ENCODE peak calls at places on chromosomes 3 and 15, in eight cellular contexts. One of them, this sample, is unnamed.

GRCh38 chr3:157443873-157444770 is 7.5 kb downstream of the PTX3 start:
- DNase-seq in AG20443: no peak
- DNase-seq in AG04450: no peak
- DNase-seq in stimulated activated CD4-positive, alpha-beta T cell treated with anti-CD3 and anti-CD28 coated beads, Interleukin-12 subunit alpha, Interleukin-12 subunit beta, amount 100 ng/mL, for 48 hours: no peak
- DNase-seq in T-helper 9 cell: no peak
- DNase-seq in GM12891: no peak
- DNase-seq in lower lobe of right lung: no peak
- DNase-seq in activated CD4-positive, alpha-beta T cell treated with anti-CD3 and anti-CD28 coated beads, Interleukin-2, amount 50 U/mL, for 1 hour: no peak
- DNase-seq in this sample: no peak

GRCh38 chr3:185645596-185646381 is 59.7 kb downstream of the SENP2 start:
- DNase-seq in activated CD4-positive, alpha-beta T cell treated with anti-CD3 and anti-CD28 coated beads, Interleukin-2, amount 50 U/mL, for 1 hour: no peak
- DNase-seq in AG04450: no peak
- DNase-seq in AG20443: no peak
- DNase-seq in stimulated activated CD4-positive, alpha-beta T cell treated with anti-CD3 and anti-CD28 coated beads, Interleukin-12 subunit alpha, Interleukin-12 subunit beta, amount 100 ng/mL, for 48 hours: no peak
- DNase-seq in lower lobe of right lung: no peak
- DNase-seq in GM12891: no peak
- DNase-seq in T-helper 9 cell: no peak
- DNase-seq in this sample: no peak

GRCh38 chr3:29057326-29057725 is 223.5 kb upstream of the RBMS3 start:
- DNase-seq in stimulated activated CD4-positive, alpha-beta T cell treated with anti-CD3 and anti-CD28 coated beads, Interleukin-12 subunit alpha, Interleukin-12 subunit beta, amount 100 ng/mL, for 48 hours: no peak
- DNase-seq in activated CD4-positive, alpha-beta T cell treated with anti-CD3 and anti-CD28 coated beads, Interleukin-2, amount 50 U/mL, for 1 hour: no peak
- DNase-seq in T-helper 9 cell: no peak
- DNase-seq in AG04450: peak; percentile 39
- DNase-seq in lower lobe of right lung: no peak
- DNase-seq in AG20443: peak; percentile 52
- DNase-seq in GM12891: no peak
- DNase-seq in this sample: no peak

GRCh38 chr3:14784087-14784596 is 34.6 kb upstream of the FGD5 start:
- DNase-seq in lower lobe of right lung: peak; percentile 48
- DNase-seq in GM12891: no peak
- DNase-seq in AG04450: no peak
- DNase-seq in activated CD4-positive, alpha-beta T cell treated with anti-CD3 and anti-CD28 coated beads, Interleukin-2, amount 50 U/mL, for 1 hour: no peak
- DNase-seq in AG20443: no peak
- DNase-seq in T-helper 9 cell: no peak
- DNase-seq in stimulated activated CD4-positive, alpha-beta T cell treated with anti-CD3 and anti-CD28 coated beads, Interleukin-12 subunit alpha, Interleukin-12 subunit beta, amount 100 ng/mL, for 48 hours: no peak
- DNase-seq in this sample: no peak

GRCh38 chr15:31485911-31486461 is 159.4 kb downstream of the KLF13 start:
- DNase-seq in stimulated activated CD4-positive, alpha-beta T cell treated with anti-CD3 and anti-CD28 coated beads, Interleukin-12 subunit alpha, Interleukin-12 subunit beta, amount 100 ng/mL, for 48 hours: no peak
- DNase-seq in lower lobe of right lung: no peak
- DNase-seq in GM12891: no peak
- DNase-seq in activated CD4-positive, alpha-beta T cell treated with anti-CD3 and anti-CD28 coated beads, Interleukin-2, amount 50 U/mL, for 1 hour: no peak
- DNase-seq in AG04450: no peak
- DNase-seq in AG20443: no peak
- DNase-seq in T-helper 9 cell: no peak
- DNase-seq in this sample: no peak

GRCh38 chr3:180246688-180247195 is 210.0 kb upstream of the PEX5L start:
- DNase-seq in AG04450: no peak
- DNase-seq in lower lobe of right lung: no peak
- DNase-seq in AG20443: no peak
- DNase-seq in activated CD4-positive, alpha-beta T cell treated with anti-CD3 and anti-CD28 coated beads, Interleukin-2, amount 50 U/mL, for 1 hour: no peak
- DNase-seq in stimulated activated CD4-positive, alpha-beta T cell treated with anti-CD3 and anti-CD28 coated beads, Interleukin-12 subunit alpha, Interleukin-12 subunit beta, amount 100 ng/mL, for 48 hours: no peak
- DNase-seq in T-helper 9 cell: no peak
- DNase-seq in GM12891: no peak
- DNase-seq in this sample: no peak

GRCh38 chr3:197753263-197753662 is 3.6 kb downstream of the FYTTD1 start:
- DNase-seq in AG20443: no peak
- DNase-seq in AG04450: no peak
- DNase-seq in T-helper 9 cell: no peak
- DNase-seq in lower lobe of right lung: no peak
- DNase-seq in GM12891: no peak
- DNase-seq in activated CD4-positive, alpha-beta T cell treated with anti-CD3 and anti-CD28 coated beads, Interleukin-2, amount 50 U/mL, for 1 hour: no peak
- DNase-seq in stimulated activated CD4-positive, alpha-beta T cell treated with anti-CD3 and anti-CD28 coated beads, Interleukin-12 subunit alpha, Interleukin-12 subunit beta, amount 100 ng/mL, for 48 hours: no peak
- DNase-seq in this sample: no peak

GRCh38 chr3:114551770-114552526 is 258.1 kb downstream of the TIGIT start:
- DNase-seq in stimulated activated CD4-positive, alpha-beta T cell treated with anti-CD3 and anti-CD28 coated beads, Interleukin-12 subunit alpha, Interleukin-12 subunit beta, amount 100 ng/mL, for 48 hours: no peak
- DNase-seq in activated CD4-positive, alpha-beta T cell treated with anti-CD3 and anti-CD28 coated beads, Interleukin-2, amount 50 U/mL, for 1 hour: no peak
- DNase-seq in AG04450: no peak
- DNase-seq in lower lobe of right lung: no peak
- DNase-seq in GM12891: no peak
- DNase-seq in AG20443: no peak
- DNase-seq in T-helper 9 cell: no peak
- DNase-seq in this sample: no peak

GRCh38 chr15:92082217-92082843 is 228.8 kb downstream of the SLCO3A1 start:
- DNase-seq in AG20443: peak; percentile 83
- DNase-seq in GM12891: no peak
- DNase-seq in activated CD4-positive, alpha-beta T cell treated with anti-CD3 and anti-CD28 coated beads, Interleukin-2, amount 50 U/mL, for 1 hour: peak; percentile 38
- DNase-seq in stimulated activated CD4-positive, alpha-beta T cell treated with anti-CD3 and anti-CD28 coated beads, Interleukin-12 subunit alpha, Interleukin-12 subunit beta, amount 100 ng/mL, for 48 hours: peak; percentile 28
- DNase-seq in AG04450: peak; percentile 47
- DNase-seq in T-helper 9 cell: peak; percentile 34
- DNase-seq in lower lobe of right lung: no peak
- DNase-seq in this sample: no peak

GRCh38 chr3:64109438-64109837 is 86.1 kb upstream of the PSMD6 start:
- DNase-seq in T-helper 9 cell: no peak
- DNase-seq in activated CD4-positive, alpha-beta T cell treated with anti-CD3 and anti-CD28 coated beads, Interleukin-2, amount 50 U/mL, for 1 hour: no peak
- DNase-seq in GM12891: no peak
- DNase-seq in AG04450: no peak
- DNase-seq in AG20443: no peak
- DNase-seq in stimulated activated CD4-positive, alpha-beta T cell treated with anti-CD3 and anti-CD28 coated beads, Interleukin-12 subunit alpha, Interleukin-12 subunit beta, amount 100 ng/mL, for 48 hours: no peak
- DNase-seq in lower lobe of right lung: no peak
- DNase-seq in this sample: no peak

GRCh38 chr15:57559875-57560274 is 31.8 kb upstream of the MYZAP start:
- DNase-seq in lower lobe of right lung: peak; percentile 71
- DNase-seq in activated CD4-positive, alpha-beta T cell treated with anti-CD3 and anti-CD28 coated beads, Interleukin-2, amount 50 U/mL, for 1 hour: peak; percentile 66
- DNase-seq in AG04450: no peak
- DNase-seq in stimulated activated CD4-positive, alpha-beta T cell treated with anti-CD3 and anti-CD28 coated beads, Interleukin-12 subunit alpha, Interleukin-12 subunit beta, amount 100 ng/mL, for 48 hours: peak; percentile 60
- DNase-seq in T-helper 9 cell: peak; percentile 60
- DNase-seq in AG20443: peak; percentile 74
- DNase-seq in GM12891: peak; percentile 30
- DNase-seq in this sample: no peak

GRCh38 chr3:22284559-22284958 is 533.5 kb upstream of the ZNF385D start:
- DNase-seq in T-helper 9 cell: no peak
- DNase-seq in AG20443: peak; percentile 14
- DNase-seq in activated CD4-positive, alpha-beta T cell treated with anti-CD3 and anti-CD28 coated beads, Interleukin-2, amount 50 U/mL, for 1 hour: no peak
- DNase-seq in GM12891: no peak
- DNase-seq in lower lobe of right lung: no peak
- DNase-seq in AG04450: no peak
- DNase-seq in stimulated activated CD4-positive, alpha-beta T cell treated with anti-CD3 and anti-CD28 coated beads, Interleukin-12 subunit alpha, Interleukin-12 subunit beta, amount 100 ng/mL, for 48 hours: no peak
- DNase-seq in this sample: peak; percentile 20

GRCh38 chr15:34341922-34342736 is 807 bp downstream of the NOP10 start:
- DNase-seq in stimulated activated CD4-positive, alpha-beta T cell treated with anti-CD3 and anti-CD28 coated beads, Interleukin-12 subunit alpha, Interleukin-12 subunit beta, amount 100 ng/mL, for 48 hours: no peak
- DNase-seq in AG04450: no peak
- DNase-seq in T-helper 9 cell: no peak
- DNase-seq in lower lobe of right lung: no peak
- DNase-seq in GM12891: no peak
- DNase-seq in AG20443: no peak
- DNase-seq in activated CD4-positive, alpha-beta T cell treated with anti-CD3 and anti-CD28 coated beads, Interleukin-2, amount 50 U/mL, for 1 hour: no peak
- DNase-seq in this sample: no peak

GRCh38 chr15:89441295-89441762 is 55.1 kb downstream of the RHCG start:
- DNase-seq in GM12891: peak; percentile 90
- DNase-seq in T-helper 9 cell: no peak
- DNase-seq in AG04450: no peak
- DNase-seq in AG20443: no peak
- DNase-seq in stimulated activated CD4-positive, alpha-beta T cell treated with anti-CD3 and anti-CD28 coated beads, Interleukin-12 subunit alpha, Interleukin-12 subunit beta, amount 100 ng/mL, for 48 hours: no peak
- DNase-seq in lower lobe of right lung: no peak
- DNase-seq in activated CD4-positive, alpha-beta T cell treated with anti-CD3 and anti-CD28 coated beads, Interleukin-2, amount 50 U/mL, for 1 hour: no peak
- DNase-seq in this sample: no peak

GRCh38 chr3:66393486-66394260 is 107.1 kb downstream of the LRIG1 start:
- DNase-seq in T-helper 9 cell: peak; percentile 34
- DNase-seq in AG20443: no peak
- DNase-seq in AG04450: no peak
- DNase-seq in GM12891: peak; percentile 61
- DNase-seq in lower lobe of right lung: no peak
- DNase-seq in activated CD4-positive, alpha-beta T cell treated with anti-CD3 and anti-CD28 coated beads, Interleukin-2, amount 50 U/mL, for 1 hour: peak; percentile 43
- DNase-seq in stimulated activated CD4-positive, alpha-beta T cell treated with anti-CD3 and anti-CD28 coated beads, Interleukin-12 subunit alpha, Interleukin-12 subunit beta, amount 100 ng/mL, for 48 hours: peak; percentile 21
- DNase-seq in this sample: no peak

GRCh38 chr3:172150896-172151295 is 111.5 kb downstream of the FNDC3B start:
- DNase-seq in activated CD4-positive, alpha-beta T cell treated with anti-CD3 and anti-CD28 coated beads, Interleukin-2, amount 50 U/mL, for 1 hour: no peak
- DNase-seq in stimulated activated CD4-positive, alpha-beta T cell treated with anti-CD3 and anti-CD28 coated beads, Interleukin-12 subunit alpha, Interleukin-12 subunit beta, amount 100 ng/mL, for 48 hours: no peak
- DNase-seq in lower lobe of right lung: no peak
- DNase-seq in T-helper 9 cell: no peak
- DNase-seq in AG20443: no peak
- DNase-seq in GM12891: no peak
- DNase-seq in AG04450: no peak
- DNase-seq in this sample: no peak

GRCh38 chr3:127587876-127588275 is 2.7 kb downstream of the TPRA1 start:
- DNase-seq in GM12891: no peak
- DNase-seq in stimulated activated CD4-positive, alpha-beta T cell treated with anti-CD3 and anti-CD28 coated beads, Interleukin-12 subunit alpha, Interleukin-12 subunit beta, amount 100 ng/mL, for 48 hours: no peak
- DNase-seq in AG20443: no peak
- DNase-seq in activated CD4-positive, alpha-beta T cell treated with anti-CD3 and anti-CD28 coated beads, Interleukin-2, amount 50 U/mL, for 1 hour: no peak
- DNase-seq in T-helper 9 cell: no peak
- DNase-seq in AG04450: no peak
- DNase-seq in lower lobe of right lung: no peak
- DNase-seq in this sample: no peak

GRCh38 chr3:129461461-129462146 is 21.6 kb downstream of the IFT122 start:
- DNase-seq in stimulated activated CD4-positive, alpha-beta T cell treated with anti-CD3 and anti-CD28 coated beads, Interleukin-12 subunit alpha, Interleukin-12 subunit beta, amount 100 ng/mL, for 48 hours: no peak
- DNase-seq in activated CD4-positive, alpha-beta T cell treated with anti-CD3 and anti-CD28 coated beads, Interleukin-2, amount 50 U/mL, for 1 hour: no peak
- DNase-seq in lower lobe of right lung: no peak
- DNase-seq in T-helper 9 cell: no peak
- DNase-seq in GM12891: no peak
- DNase-seq in AG20443: no peak
- DNase-seq in AG04450: no peak
- DNase-seq in this sample: no peak

GRCh38 chr15:56249080-56249479 is 5.4 kb upstream of the RFX7 start:
- DNase-seq in lower lobe of right lung: no peak
- DNase-seq in GM12891: no peak
- DNase-seq in stimulated activated CD4-positive, alpha-beta T cell treated with anti-CD3 and anti-CD28 coated beads, Interleukin-12 subunit alpha, Interleukin-12 subunit beta, amount 100 ng/mL, for 48 hours: no peak
- DNase-seq in activated CD4-positive, alpha-beta T cell treated with anti-CD3 and anti-CD28 coated beads, Interleukin-2, amount 50 U/mL, for 1 hour: no peak
- DNase-seq in T-helper 9 cell: no peak
- DNase-seq in AG04450: no peak
- DNase-seq in AG20443: peak; percentile 44
- DNase-seq in this sample: no peak

GRCh38 chr3:11558461-11558903 is 85.2 kb downstream of the VGLL4 start:
- DNase-seq in activated CD4-positive, alpha-beta T cell treated with anti-CD3 and anti-CD28 coated beads, Interleukin-2, amount 50 U/mL, for 1 hour: no peak
- DNase-seq in GM12891: no peak
- DNase-seq in AG20443: no peak
- DNase-seq in AG04450: no peak
- DNase-seq in lower lobe of right lung: peak; percentile 41
- DNase-seq in T-helper 9 cell: no peak
- DNase-seq in stimulated activated CD4-positive, alpha-beta T cell treated with anti-CD3 and anti-CD28 coated beads, Interleukin-12 subunit alpha, Interleukin-12 subunit beta, amount 100 ng/mL, for 48 hours: no peak
- DNase-seq in this sample: no peak

GRCh38 chr3:49906004-49906860 is 2.6 kb upstream of the MST1R start:
- DNase-seq in lower lobe of right lung: peak; percentile 65
- DNase-seq in T-helper 9 cell: peak; percentile 33
- DNase-seq in stimulated activated CD4-positive, alpha-beta T cell treated with anti-CD3 and anti-CD28 coated beads, Interleukin-12 subunit alpha, Interleukin-12 subunit beta, amount 100 ng/mL, for 48 hours: peak; percentile 30
- DNase-seq in AG04450: no peak
- DNase-seq in activated CD4-positive, alpha-beta T cell treated with anti-CD3 and anti-CD28 coated beads, Interleukin-2, amount 50 U/mL, for 1 hour: peak; percentile 50
- DNase-seq in AG20443: peak; percentile 87
- DNase-seq in GM12891: peak; percentile 79
- DNase-seq in this sample: no peak

GRCh38 chr3:55661141-55661540 is 174.0 kb upstream of the WNT5A start:
- DNase-seq in lower lobe of right lung: no peak
- DNase-seq in GM12891: no peak
- DNase-seq in AG20443: no peak
- DNase-seq in AG04450: no peak
- DNase-seq in T-helper 9 cell: no peak
- DNase-seq in stimulated activated CD4-positive, alpha-beta T cell treated with anti-CD3 and anti-CD28 coated beads, Interleukin-12 subunit alpha, Interleukin-12 subunit beta, amount 100 ng/mL, for 48 hours: no peak
- DNase-seq in activated CD4-positive, alpha-beta T cell treated with anti-CD3 and anti-CD28 coated beads, Interleukin-2, amount 50 U/mL, for 1 hour: no peak
- DNase-seq in this sample: no peak

GRCh38 chr3:52912885-52913731 is 15.8 kb upstream of the STIMATE start:
- DNase-seq in lower lobe of right lung: no peak
- DNase-seq in AG04450: no peak
- DNase-seq in GM12891: no peak
- DNase-seq in T-helper 9 cell: no peak
- DNase-seq in stimulated activated CD4-positive, alpha-beta T cell treated with anti-CD3 and anti-CD28 coated beads, Interleukin-12 subunit alpha, Interleukin-12 subunit beta, amount 100 ng/mL, for 48 hours: no peak
- DNase-seq in activated CD4-positive, alpha-beta T cell treated with anti-CD3 and anti-CD28 coated beads, Interleukin-2, amount 50 U/mL, for 1 hour: no peak
- DNase-seq in AG20443: no peak
- DNase-seq in this sample: no peak

GRCh38 chr3:126270145-126270811 is 86.9 kb downstream of the KLF15 start:
- DNase-seq in AG04450: no peak
- DNase-seq in T-helper 9 cell: no peak
- DNase-seq in GM12891: no peak
- DNase-seq in lower lobe of right lung: peak; percentile 90
- DNase-seq in AG20443: peak; percentile 17
- DNase-seq in stimulated activated CD4-positive, alpha-beta T cell treated with anti-CD3 and anti-CD28 coated beads, Interleukin-12 subunit alpha, Interleukin-12 subunit beta, amount 100 ng/mL, for 48 hours: no peak
- DNase-seq in activated CD4-positive, alpha-beta T cell treated with anti-CD3 and anti-CD28 coated beads, Interleukin-2, amount 50 U/mL, for 1 hour: no peak
- DNase-seq in this sample: no peak

GRCh38 chr3:100438623-100438974 is 37.3 kb downstream of the LNP1 start:
- DNase-seq in activated CD4-positive, alpha-beta T cell treated with anti-CD3 and anti-CD28 coated beads, Interleukin-2, amount 50 U/mL, for 1 hour: no peak
- DNase-seq in AG20443: no peak
- DNase-seq in AG04450: no peak
- DNase-seq in T-helper 9 cell: no peak
- DNase-seq in lower lobe of right lung: no peak
- DNase-seq in GM12891: no peak
- DNase-seq in stimulated activated CD4-positive, alpha-beta T cell treated with anti-CD3 and anti-CD28 coated beads, Interleukin-12 subunit alpha, Interleukin-12 subunit beta, amount 100 ng/mL, for 48 hours: no peak
- DNase-seq in this sample: no peak

GRCh38 chr15:25738171-25738792 is 124.8 kb downstream of the ATP10A start:
- DNase-seq in GM12891: no peak
- DNase-seq in activated CD4-positive, alpha-beta T cell treated with anti-CD3 and anti-CD28 coated beads, Interleukin-2, amount 50 U/mL, for 1 hour: no peak
- DNase-seq in AG04450: no peak
- DNase-seq in stimulated activated CD4-positive, alpha-beta T cell treated with anti-CD3 and anti-CD28 coated beads, Interleukin-12 subunit alpha, Interleukin-12 subunit beta, amount 100 ng/mL, for 48 hours: no peak
- DNase-seq in lower lobe of right lung: no peak
- DNase-seq in T-helper 9 cell: no peak
- DNase-seq in AG20443: no peak
- DNase-seq in this sample: no peak

GRCh38 chr3:9195390-9195789 is 54.1 kb downstream of the SRGAP3 start:
- DNase-seq in AG20443: no peak
- DNase-seq in GM12891: no peak
- DNase-seq in AG04450: no peak
- DNase-seq in lower lobe of right lung: no peak
- DNase-seq in T-helper 9 cell: no peak
- DNase-seq in activated CD4-positive, alpha-beta T cell treated with anti-CD3 and anti-CD28 coated beads, Interleukin-2, amount 50 U/mL, for 1 hour: no peak
- DNase-seq in stimulated activated CD4-positive, alpha-beta T cell treated with anti-CD3 and anti-CD28 coated beads, Interleukin-12 subunit alpha, Interleukin-12 subunit beta, amount 100 ng/mL, for 48 hours: no peak
- DNase-seq in this sample: no peak

GRCh38 chr3:36244728-36245127 is 135.6 kb upstream of the STAC start:
- DNase-seq in AG20443: peak; percentile 73
- DNase-seq in GM12891: no peak
- DNase-seq in T-helper 9 cell: no peak
- DNase-seq in lower lobe of right lung: no peak
- DNase-seq in AG04450: no peak
- DNase-seq in stimulated activated CD4-positive, alpha-beta T cell treated with anti-CD3 and anti-CD28 coated beads, Interleukin-12 subunit alpha, Interleukin-12 subunit beta, amount 100 ng/mL, for 48 hours: no peak
- DNase-seq in activated CD4-positive, alpha-beta T cell treated with anti-CD3 and anti-CD28 coated beads, Interleukin-2, amount 50 U/mL, for 1 hour: no peak
- DNase-seq in this sample: no peak

GRCh38 chr3:161273589-161274218 is 52.6 kb downstream of the NMD3 start:
- DNase-seq in T-helper 9 cell: peak; percentile 31
- DNase-seq in GM12891: no peak
- DNase-seq in AG04450: no peak
- DNase-seq in activated CD4-positive, alpha-beta T cell treated with anti-CD3 and anti-CD28 coated beads, Interleukin-2, amount 50 U/mL, for 1 hour: peak; percentile 26
- DNase-seq in lower lobe of right lung: no peak
- DNase-seq in stimulated activated CD4-positive, alpha-beta T cell treated with anti-CD3 and anti-CD28 coated beads, Interleukin-12 subunit alpha, Interleukin-12 subunit beta, amount 100 ng/mL, for 48 hours: no peak
- DNase-seq in AG20443: no peak
- DNase-seq in this sample: peak; percentile 13

GRCh38 chr3:190210608-190211007 is 89.9 kb upstream of the P3H2 start:
- DNase-seq in AG20443: no peak
- DNase-seq in activated CD4-positive, alpha-beta T cell treated with anti-CD3 and anti-CD28 coated beads, Interleukin-2, amount 50 U/mL, for 1 hour: no peak
- DNase-seq in lower lobe of right lung: no peak
- DNase-seq in GM12891: no peak
- DNase-seq in T-helper 9 cell: no peak
- DNase-seq in stimulated activated CD4-positive, alpha-beta T cell treated with anti-CD3 and anti-CD28 coated beads, Interleukin-12 subunit alpha, Interleukin-12 subunit beta, amount 100 ng/mL, for 48 hours: no peak
- DNase-seq in AG04450: no peak
- DNase-seq in this sample: no peak

GRCh38 chr3:42547401-42547945 is 34.3 kb downstream of the SEC22C start:
- DNase-seq in stimulated activated CD4-positive, alpha-beta T cell treated with anti-CD3 and anti-CD28 coated beads, Interleukin-12 subunit alpha, Interleukin-12 subunit beta, amount 100 ng/mL, for 48 hours: peak; percentile 22
- DNase-seq in AG20443: peak; percentile 86
- DNase-seq in AG04450: peak; percentile 13
- DNase-seq in GM12891: peak; percentile 53
- DNase-seq in activated CD4-positive, alpha-beta T cell treated with anti-CD3 and anti-CD28 coated beads, Interleukin-2, amount 50 U/mL, for 1 hour: peak; percentile 70
- DNase-seq in lower lobe of right lung: peak; percentile 85
- DNase-seq in T-helper 9 cell: peak; percentile 66
- DNase-seq in this sample: no peak

GRCh38 chr3:9965200-9965875 is 13.1 kb upstream of the PRRT3 start:
- DNase-seq in AG04450: no peak
- DNase-seq in stimulated activated CD4-positive, alpha-beta T cell treated with anti-CD3 and anti-CD28 coated beads, Interleukin-12 subunit alpha, Interleukin-12 subunit beta, amount 100 ng/mL, for 48 hours: no peak
- DNase-seq in lower lobe of right lung: no peak
- DNase-seq in T-helper 9 cell: no peak
- DNase-seq in activated CD4-positive, alpha-beta T cell treated with anti-CD3 and anti-CD28 coated beads, Interleukin-2, amount 50 U/mL, for 1 hour: no peak
- DNase-seq in GM12891: no peak
- DNase-seq in AG20443: no peak
- DNase-seq in this sample: no peak

GRCh38 chr15:71691322-71691699 is 119.0 kb upstream of the NR2E3 start:
- DNase-seq in AG20443: no peak
- DNase-seq in GM12891: no peak
- DNase-seq in T-helper 9 cell: no peak
- DNase-seq in lower lobe of right lung: no peak
- DNase-seq in AG04450: no peak
- DNase-seq in stimulated activated CD4-positive, alpha-beta T cell treated with anti-CD3 and anti-CD28 coated beads, Interleukin-12 subunit alpha, Interleukin-12 subunit beta, amount 100 ng/mL, for 48 hours: no peak
- DNase-seq in activated CD4-positive, alpha-beta T cell treated with anti-CD3 and anti-CD28 coated beads, Interleukin-2, amount 50 U/mL, for 1 hour: no peak
- DNase-seq in this sample: no peak

GRCh38 chr3:184230603-184231528 is 1.5 kb downstream of the VWA5B2 start:
- DNase-seq in T-helper 9 cell: no peak
- DNase-seq in AG04450: no peak
- DNase-seq in AG20443: no peak
- DNase-seq in lower lobe of right lung: no peak
- DNase-seq in stimulated activated CD4-positive, alpha-beta T cell treated with anti-CD3 and anti-CD28 coated beads, Interleukin-12 subunit alpha, Interleukin-12 subunit beta, amount 100 ng/mL, for 48 hours: no peak
- DNase-seq in activated CD4-positive, alpha-beta T cell treated with anti-CD3 and anti-CD28 coated beads, Interleukin-2, amount 50 U/mL, for 1 hour: no peak
- DNase-seq in GM12891: no peak
- DNase-seq in this sample: no peak

This sample was measured in pulmonary artery endothelial cell.